ENCODE peak calls at places on chromosomes 6 and 20, in nine cellular contexts. K, E, C, Y, T, N, M, X and L are unnamed samples.

GRCh38 chr6:31042801-31043200 is 32.5 kb downstream of the MUC22 start:
- DNase-seq in K (no peak), E (peak), C (peak), Y (no peak), T (peak), N (peak), M (peak), X (peak), L (no peak)

GRCh38 chr6:165876568-165876967 is 213.5 kb upstream of the PDE10A start:
- DNase-seq in K (no peak), E (no peak), C (no peak), Y (no peak), T (peak), N (no peak), M (peak), X (no peak), L (no peak)

GRCh38 chr6:113632220-113632864 is 224.8 kb upstream of the MARCKS start:
- DNase-seq in K (no peak), E (peak), C (no peak), Y (peak), T (peak), N (peak), M (peak), X (peak), L (peak)

GRCh38 chr6:111113731-111114438 is 26.6 kb downstream of the SLC16A10 start:
- DNase-seq in K (no peak), E (peak), C (peak), Y (peak), T (no peak), N (no peak), M (peak), X (no peak), L (no peak)

GRCh38 chr20:59020938-59021551 is 1.8 kb downstream of the TUBB1 start:
- DNase-seq in K (no peak), E (no peak), C (no peak), Y (no peak), T (no peak), N (no peak), M (peak), X (no peak), L (no peak)

GRCh38 chr20:63073738-63074065 is 66.9 kb upstream of the BHLHE23 start:
- DNase-seq in K (no peak), E (no peak), C (no peak), Y (no peak), T (no peak), N (no peak), M (no peak), X (no peak), L (no peak)

GRCh38 chr20:63011798-63012197 is 5.0 kb upstream of the BHLHE23 start:
- DNase-seq in K (no peak), E (no peak), C (no peak), Y (no peak), T (no peak), N (no peak), M (no peak), X (no peak), L (no peak)

GRCh38 chr20:46212252-46212651 is 94.1 kb downstream of the CD40 start:
- DNase-seq in K (no peak), E (no peak), C (no peak), Y (no peak), T (no peak), N (no peak), M (no peak), X (no peak), L (no peak)

GRCh38 chr20:49508435-49509199 is 26.1 kb upstream of the KCNB1 start:
- DNase-seq in K (no peak), E (no peak), C (peak), Y (no peak), T (no peak), N (peak), M (peak), X (peak), L (peak)

GRCh38 chr6:109606362-109606761 is 84.6 kb downstream of the AK9 start:
- DNase-seq in K (no peak), E (no peak), C (no peak), Y (no peak), T (no peak), N (no peak), M (no peak), X (no peak), L (no peak)

GRCh38 chr6:39830444-39830843 is 38.3 kb downstream of the DAAM2 start:
- DNase-seq in K (no peak), E (no peak), C (no peak), Y (no peak), T (no peak), N (no peak), M (no peak), X (no peak), L (no peak)

GRCh38 chr20:35523298-35523888 is 6.1 kb downstream of the C20orf173 start:
- DNase-seq in K (no peak), E (peak), C (no peak), Y (no peak), T (no peak), N (no peak), M (no peak), X (no peak), L (no peak)

GRCh38 chr20:51160011-51160410 is 137.1 kb upstream of the KCNG1 start:
- DNase-seq in K (no peak), E (no peak), C (no peak), Y (no peak), T (no peak), N (no peak), M (no peak), X (no peak), L (no peak)

GRCh38 chr6:20706293-20707165 is 172.3 kb downstream of the CDKAL1 start:
- DNase-seq in K (no peak), E (no peak), C (no peak), Y (peak), T (no peak), N (peak), M (peak), X (peak), L (peak)